ENCODE peak calls at places on chromosome 21, in four cellular contexts. F is HTR-8/SVneo; X is NCI-H2171; K is effector CD4-positive, alpha-beta T cell. C is an unnamed sample.

GRCh38 chr21:25643486-25643885 is 4.4 kb downstream of the JAM2 start:
- DNase-seq in F (no peak), K (no peak), X (no peak), C (no peak)

GRCh38 chr21:32330784-32331311 is 32.2 kb downstream of the MRAP start:
- DNase-seq in F (no peak), X (no peak), K (no peak), C (no peak)

GRCh38 chr21:18877932-18878331 is 474.3 kb upstream of the TMPRSS15 start:
- DNase-seq in F (no peak), X (no peak), K (no peak), C (no peak)

GRCh38 chr21:45406801-45407628 is 2.0 kb downstream of the COL18A1 start:
- DNase-seq in F (no peak), K (no peak), X (no peak), C (no peak)

GRCh38 chr21:31991356-31992331 is 118.8 kb downstream of the HUNK start:
- DNase-seq in X (no peak), K (no peak), F (no peak), C (no peak)

GRCh38 chr21:46604975-46605758 is at the start of gene S100B:
- DNase-seq in X (no peak), K (no peak), F (no peak), C (no peak)

GRCh38 chr21:17462276-17462981 is 50.4 kb upstream of the CXADR start:
- DNase-seq in F (no peak), X (no peak), K (no peak), C (no peak)

GRCh38 chr21:45551816-45552695 is 9.8 kb upstream of the SLC19A1 start:
- DNase-seq in F (no peak), X (no peak), K (no peak), C (no peak)

GRCh38 chr21:17003221-17003620 is 509.6 kb upstream of the CXADR start:
- DNase-seq in F (peak; percentile 5), X (no peak), K (no peak), C (no peak)

GRCh38 chr21:37799193-37800121 is 116.8 kb downstream of the KCNJ6 start:
- DNase-seq in F (no peak), K (no peak), X (no peak), C (no peak)

GRCh38 chr21:44530903-44531605 is 8.9 kb downstream of the KRTAP10-1 start:
- DNase-seq in F (no peak), X (no peak), K (no peak), C (peak; percentile 54)

GRCh38 chr21:41648591-41649031 is 118.2 kb downstream of the RIPK4 start:
- DNase-seq in K (no peak), X (no peak), F (no peak), C (no peak)

GRCh38 chr21:37087188-37087587 is 14.1 kb downstream of the TTC3 start:
- DNase-seq in X (no peak), F (peak; percentile 22), K (no peak), C (no peak)

GRCh38 chr21:37257967-37258877 is 8.9 kb downstream of the VPS26C start:
- DNase-seq in X (peak; percentile 70), K (peak; percentile 69), F (peak; percentile 34), C (peak; percentile 75)

C was measured in naive thymus-derived CD8-positive, alpha-beta T cell.